ENCODE peak calls at places on chromosomes 5 and 9, in six cellular contexts. M, U, V, H, J and S are unnamed samples.

GRCh38 chr5:42021119-42021518 is 96.0 kb downstream of the FBXO4 start:
- DNase-seq in M (no peak), U (no peak), V (no peak), H (no peak), J (no peak), S (no peak)

GRCh38 chr5:17316973-17317459 is 99.6 kb downstream of the BASP1 start:
- DNase-seq in M (peak; percentile 23), U (no peak), V (no peak), H (no peak), J (no peak), S (no peak)

GRCh38 chr5:156475831-156476551 is 149.0 kb downstream of the SGCD start:
- DNase-seq in M (peak; percentile 98), U (peak; percentile 15), V (no peak), H (no peak), J (no peak), S (peak; percentile 58)

GRCh38 chr5:89260254-89260653 is 377.3 kb upstream of the MEF2C start:
- DNase-seq in M (peak; percentile 40), U (no peak), V (no peak), H (no peak), J (no peak), S (no peak)

GRCh38 chr9:131667576-131667975 is 72.3 kb downstream of the RAPGEF1 start:
- DNase-seq in M (no peak), U (no peak), V (no peak), H (no peak), J (no peak), S (no peak)

GRCh38 chr9:127077658-127077975 is 44.8 kb downstream of the ANGPTL2 start:
- DNase-seq in M (no peak), U (no peak), V (no peak), H (no peak), J (no peak), S (no peak)

GRCh38 chr9:78004478-78005229 is 27.0 kb downstream of the GNAQ start:
- DNase-seq in M (peak; percentile 30), U (no peak), V (no peak), H (peak; percentile 34), J (no peak), S (no peak)

GRCh38 chr5:131068893-131069643 is 96.0 kb downstream of the HINT1 start:
- DNase-seq in M (no peak), U (no peak), V (no peak), H (no peak), J (peak; percentile 41), S (no peak)

GRCh38 chr9:37574996-37575395 is 1.2 kb downstream of the FBXO10 start:
- DNase-seq in M (peak; percentile 41), U (no peak), V (no peak), H (no peak), J (no peak), S (no peak)

GRCh38 chr5:153756540-153756939 is 266.1 kb downstream of the GRIA1 start:
- DNase-seq in M (peak; percentile 6), U (no peak), V (no peak), H (no peak), J (no peak), S (no peak)

GRCh38 chr5:54883374-54884194 is 101.8 kb downstream of the ESM1 start:
- DNase-seq in M (peak; percentile 54), U (peak; percentile 39), V (peak; percentile 50), H (peak; percentile 42), J (no peak), S (peak; percentile 50)

GRCh38 chr9:81559741-81560140 is 129.6 kb downstream of the TLE1 start:
- DNase-seq in M (peak; percentile 95), U (no peak), V (no peak), H (no peak), J (peak; percentile 74), S (no peak)

GRCh38 chr5:170181902-170182301 is 50.9 kb upstream of the C5orf58 start:
- DNase-seq in M (no peak), U (no peak), V (no peak), H (no peak), J (no peak), S (no peak)

GRCh38 chr5:88244686-88245085 is 24.0 kb downstream of the TMEM161B start:
- DNase-seq in M (peak; percentile 31), U (no peak), V (no peak), H (no peak), J (no peak), S (no peak)

GRCh38 chr5:180026320-180026719 is 45.2 kb downstream of the RNF130 start:
- DNase-seq in M (peak; percentile 67), U (no peak), V (peak; percentile 53), H (peak; percentile 30), J (peak; percentile 39), S (no peak)

GRCh38 chr9:16197578-16198370 is 644.9 kb downstream of the CCDC171 start:
- DNase-seq in M (peak; percentile 44), U (no peak), V (no peak), H (no peak), J (no peak), S (no peak)

GRCh38 chr9:35635730-35636129 is 15.0 kb downstream of the SIT1 start:
- DNase-seq in M (no peak), U (no peak), V (no peak), H (no peak), J (no peak), S (no peak)

GRCh38 chr9:35636135-35636876 is 14.4 kb downstream of the SIT1 start:
- DNase-seq in M (no peak), U (no peak), V (no peak), H (no peak), J (no peak), S (no peak)
- H3K4me3 ChIP-seq in M (no peak overlapping the region), U (no peak overlapping the region), V (no peak overlapping the region), H (no peak overlapping the region), J (no peak overlapping the region), S (no peak overlapping the region)

GRCh38 chr9:134494273-134494815 is 147.3 kb upstream of the COL5A1 start:
- DNase-seq in M (no peak), U (no peak), V (no peak), H (no peak), J (no peak), S (no peak)
- H3K27me3 ChIP-seq in M (peaks cover 1% of the 10 kb centered on the region), U (no peaks in the 10 kb centered on the region), V (no peaks in the 10 kb centered on the region), H (no peaks in the 10 kb centered on the region), J (no peaks in the 10 kb centered on the region), S (no peaks in the 10 kb centered on the region)

DNA sequence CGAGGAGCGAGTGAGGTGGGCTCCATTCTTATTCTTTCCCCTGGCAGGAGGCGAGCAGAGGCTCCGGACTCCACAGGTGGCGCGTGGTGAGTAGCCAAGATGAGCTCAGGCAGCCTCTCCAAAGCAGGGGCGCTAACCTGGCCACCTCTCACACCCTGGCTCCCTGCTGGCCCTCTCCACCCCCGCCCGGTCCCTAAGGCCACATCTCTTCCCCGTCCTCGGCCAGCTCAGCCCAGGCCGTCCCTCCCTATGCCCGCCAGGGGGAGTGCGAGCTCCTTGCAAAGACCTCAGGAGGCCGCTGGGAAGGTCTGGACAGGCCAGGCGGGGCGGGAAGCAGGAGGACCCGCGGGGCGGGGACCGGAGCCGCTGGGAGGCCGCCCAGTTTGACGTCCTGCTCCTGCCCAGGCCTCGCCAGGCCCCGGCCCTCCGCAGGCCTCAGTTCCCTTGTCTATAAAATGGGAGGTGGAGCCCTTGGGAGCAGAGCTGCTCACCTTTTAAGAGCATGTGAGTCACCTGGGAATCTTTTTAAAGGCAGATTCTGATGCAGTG is 46.3 kb upstream of the GGTA1 start:
- DNase-seq in M (peak; percentile 94), U (peak; percentile 87), V (peak; percentile 97), H (peak; percentile 95), J (peak; percentile 92), S (peak; percentile 96)
- TF ChIP-seq POLR2A in M (no peak), U (no peak), V (no peak), H (no peak), J (no peak), S (no peak)

DNA sequence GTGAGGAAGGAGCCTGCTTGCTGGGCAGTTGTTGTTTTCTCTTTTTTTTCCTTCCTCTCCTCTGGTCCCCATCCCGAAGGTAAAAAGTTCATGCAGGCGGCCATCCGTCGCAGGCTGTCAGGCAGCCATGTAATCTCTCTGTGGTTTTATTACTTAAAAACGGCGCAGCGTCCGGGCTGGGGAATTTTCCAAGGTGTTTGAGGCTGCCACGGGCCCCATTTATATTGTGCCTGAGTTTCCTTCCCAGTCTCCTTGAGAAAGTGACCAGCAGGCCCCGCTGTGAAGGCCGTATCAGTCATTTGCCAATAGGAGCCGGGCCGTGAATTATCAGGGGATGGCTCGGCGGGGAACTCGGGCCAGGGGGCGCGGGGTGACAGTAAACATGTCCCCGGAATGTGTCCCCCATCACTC is 289.7 kb downstream of the PBX3 start:
- DNase-seq in M (no peak), U (no peak), V (no peak), H (no peak), J (no peak), S (no peak)
- H3K4me3 ChIP-seq in M (no peak overlapping the region), U (no peak overlapping the region), V (no peak overlapping the region), H (no peak overlapping the region), J (no peak overlapping the region), S (no peak overlapping the region)